ENCODE peak calls at places on chromosomes 13 and 19, in six cellular contexts. H, C, G, U, F and M are unnamed samples.

GRCh38 chr13:43227721-43228120 is 204.3 kb downstream of the DNAJC15 start:
- DNase-seq in G (peak; percentile 59), H (peak; percentile 23), C (no peak), F (no peak), U (no peak), M (peak; percentile 37)

GRCh38 chr19:30226464-30227070 is 145.6 kb upstream of the ZNF536 start:
- DNase-seq in F (no peak), G (no peak), H (peak; percentile 75), U (peak; percentile 43), C (peak; percentile 22), M (no peak)

GRCh38 chr13:97574926-97575325 is 141.0 kb downstream of the RAP2A start:
- DNase-seq in G (peak; percentile 52), C (no peak), H (no peak), U (no peak), F (peak; percentile 52), M (peak; percentile 20)

GRCh38 chr13:94309997-94310842 is 169.3 kb downstream of the DCT start:
- DNase-seq in U (no peak), G (peak; percentile 96), C (no peak), F (peak; percentile 85), H (no peak), M (peak; percentile 67)

GRCh38 chr19:5624741-5625140 is 1.9 kb downstream of the SAFB start:
- DNase-seq in G (no peak), H (no peak), C (no peak), U (no peak), F (no peak), M (no peak)

GRCh38 chr13:65036999-65037398 is 2193.1 kb downstream of the PCDH9 start:
- DNase-seq in G (no peak), F (no peak), U (no peak), C (no peak), H (no peak), M (no peak)

GRCh38 chr13:66809496-66809895 is 420.6 kb downstream of the PCDH9 start:
- DNase-seq in H (no peak), U (no peak), F (peak; percentile 41), G (peak; percentile 20), C (no peak), M (no peak)

GRCh38 chr19:42088471-42089190 is 12.7 kb downstream of the ZNF574 start:
- DNase-seq in F (peak; percentile 83), C (no peak), G (peak; percentile 81), H (no peak), U (no peak), M (peak; percentile 44)

GRCh38 chr13:78404961-78405360 is 198.4 kb downstream of the POU4F1 start:
- DNase-seq in H (no peak), C (no peak), U (no peak), F (no peak), G (no peak), M (no peak)

GRCh38 chr19:48060381-48060780 is 16.5 kb upstream of the CABP5 start:
- DNase-seq in G (no peak), F (no peak), H (no peak), U (no peak), C (no peak), M (no peak)

GRCh38 chr13:44974056-44974798 is 15.0 kb downstream of the NUFIP1 start:
- DNase-seq in C (no peak), F (peak; percentile 86), G (peak; percentile 65), H (no peak), U (no peak), M (peak; percentile 28)

GRCh38 chr19:40702337-40703012 is 12.0 kb upstream of the NUMBL start:
- DNase-seq in G (no peak), U (no peak), H (peak; percentile 77), F (no peak), C (peak; percentile 29), M (peak; percentile 57)

GRCh38 chr13:112783946-112784500 is 94.2 kb downstream of the ATP11A start:
- DNase-seq in U (no peak), F (no peak), G (no peak), H (no peak), C (no peak), M (no peak)